ENCODE peak calls at places on chromosomes 5 and 9, in eight cellular contexts. One of them, this sample, is unnamed.

GRCh38 chr5:63963080-63963735 is 963 bp upstream of the HTR1A start:
- DNase-seq in MM.1S: peak; percentile 78
- DNase-seq in left ventricle myocardium inferior: no peak
- DNase-seq in foreskin fibroblast: peak; percentile 60
- DNase-seq in stomach: no peak
- DNase-seq in Calu3: peak; percentile 44
- DNase-seq in body of pancreas: peak; percentile 71
- DNase-seq in transverse colon: peak; percentile 23
- DNase-seq in this sample: peak; percentile 80

GRCh38 chr5:68080282-68081050 is 135.1 kb upstream of the PIK3R1 start:
- DNase-seq in body of pancreas: no peak
- DNase-seq in transverse colon: no peak
- DNase-seq in stomach: no peak
- DNase-seq in Calu3: no peak
- DNase-seq in left ventricle myocardium inferior: no peak
- DNase-seq in foreskin fibroblast: no peak
- DNase-seq in MM.1S: no peak
- DNase-seq in this sample: no peak

GRCh38 chr5:148981353-148981752 is 81.5 kb downstream of the SH3TC2 start:
- DNase-seq in stomach: no peak
- DNase-seq in left ventricle myocardium inferior: no peak
- DNase-seq in Calu3: no peak
- DNase-seq in body of pancreas: no peak
- DNase-seq in transverse colon: no peak
- DNase-seq in foreskin fibroblast: no peak
- DNase-seq in MM.1S: no peak
- DNase-seq in this sample: no peak

GRCh38 chr9:33229359-33230120 is 10.4 kb upstream of the SPINK4 start:
- DNase-seq in body of pancreas: peak; percentile 88
- DNase-seq in stomach: peak; percentile 90
- DNase-seq in left ventricle myocardium inferior: no peak
- DNase-seq in MM.1S: peak; percentile 6
- DNase-seq in transverse colon: peak; percentile 93
- DNase-seq in Calu3: peak; percentile 91
- DNase-seq in foreskin fibroblast: no peak
- DNase-seq in this sample: peak; percentile 99

GRCh38 chr5:109516385-109516784 is 106.6 kb upstream of the PJA2 start:
- DNase-seq in body of pancreas: no peak
- DNase-seq in foreskin fibroblast: peak; percentile 46
- DNase-seq in left ventricle myocardium inferior: no peak
- DNase-seq in transverse colon: no peak
- DNase-seq in Calu3: no peak
- DNase-seq in stomach: no peak
- DNase-seq in MM.1S: no peak
- DNase-seq in this sample: peak; percentile 20

GRCh38 chr5:54329731-54330709 is 19.6 kb upstream of the ARL15 start:
- DNase-seq in MM.1S: no peak
- DNase-seq in body of pancreas: peak; percentile 80
- DNase-seq in foreskin fibroblast: peak; percentile 94
- DNase-seq in left ventricle myocardium inferior: no peak
- DNase-seq in transverse colon: no peak
- DNase-seq in Calu3: no peak
- DNase-seq in stomach: peak; percentile 72
- DNase-seq in this sample: peak; percentile 75

GRCh38 chr9:87601175-87601574 is 103.5 kb downstream of the DAPK1 start:
- DNase-seq in left ventricle myocardium inferior: no peak
- DNase-seq in stomach: peak; percentile 54
- DNase-seq in foreskin fibroblast: no peak
- DNase-seq in MM.1S: no peak
- DNase-seq in body of pancreas: peak; percentile 67
- DNase-seq in Calu3: peak; percentile 29
- DNase-seq in transverse colon: peak; percentile 77
- DNase-seq in this sample: no peak

GRCh38 chr5:392431-392988 is 50.5 kb upstream of the EXOC3 start:
- DNase-seq in Calu3: no peak
- DNase-seq in transverse colon: no peak
- DNase-seq in stomach: peak; percentile 25
- DNase-seq in foreskin fibroblast: peak; percentile 46
- DNase-seq in left ventricle myocardium inferior: no peak
- DNase-seq in MM.1S: no peak
- DNase-seq in body of pancreas: peak; percentile 1
- DNase-seq in this sample: no peak

GRCh38 chr9:88711719-88712118 is 176.7 kb downstream of the NXNL2 start:
- DNase-seq in MM.1S: no peak
- DNase-seq in Calu3: no peak
- DNase-seq in foreskin fibroblast: no peak
- DNase-seq in transverse colon: no peak
- DNase-seq in left ventricle myocardium inferior: no peak
- DNase-seq in body of pancreas: no peak
- DNase-seq in stomach: no peak
- DNase-seq in this sample: no peak

GRCh38 chr9:88710449-88710848 is 175.5 kb downstream of the NXNL2 start:
- DNase-seq in foreskin fibroblast: peak; percentile 45
- DNase-seq in body of pancreas: no peak
- DNase-seq in Calu3: no peak
- DNase-seq in MM.1S: no peak
- DNase-seq in left ventricle myocardium inferior: no peak
- DNase-seq in transverse colon: no peak
- DNase-seq in stomach: no peak
- DNase-seq in this sample: no peak

GRCh38 chr9:88702985-88703384 is 168.0 kb downstream of the NXNL2 start:
- DNase-seq in foreskin fibroblast: no peak
- DNase-seq in transverse colon: no peak
- DNase-seq in left ventricle myocardium inferior: no peak
- DNase-seq in MM.1S: no peak
- DNase-seq in Calu3: no peak
- DNase-seq in body of pancreas: no peak
- DNase-seq in stomach: no peak
- DNase-seq in this sample: no peak

GRCh38 chr9:88706193-88707112 is 171.5 kb downstream of the NXNL2 start:
- DNase-seq in stomach: no peak
- DNase-seq in left ventricle myocardium inferior: no peak
- DNase-seq in Calu3: peak; percentile 26
- DNase-seq in foreskin fibroblast: no peak
- DNase-seq in MM.1S: no peak
- DNase-seq in transverse colon: no peak
- DNase-seq in body of pancreas: no peak
- DNase-seq in this sample: no peak
- TF ChIP-seq CTCF in stomach: no peak
- TF ChIP-seq CTCF in left ventricle myocardium inferior: no peak
- TF ChIP-seq CTCF in Calu3: no peak
- TF ChIP-seq CTCF in foreskin fibroblast: no peak
- TF ChIP-seq CTCF in MM.1S: no peak
- TF ChIP-seq CTCF in transverse colon: no peak
- TF ChIP-seq CTCF in body of pancreas: no peak
- TF ChIP-seq CTCF in this sample: no peak

DNA sequence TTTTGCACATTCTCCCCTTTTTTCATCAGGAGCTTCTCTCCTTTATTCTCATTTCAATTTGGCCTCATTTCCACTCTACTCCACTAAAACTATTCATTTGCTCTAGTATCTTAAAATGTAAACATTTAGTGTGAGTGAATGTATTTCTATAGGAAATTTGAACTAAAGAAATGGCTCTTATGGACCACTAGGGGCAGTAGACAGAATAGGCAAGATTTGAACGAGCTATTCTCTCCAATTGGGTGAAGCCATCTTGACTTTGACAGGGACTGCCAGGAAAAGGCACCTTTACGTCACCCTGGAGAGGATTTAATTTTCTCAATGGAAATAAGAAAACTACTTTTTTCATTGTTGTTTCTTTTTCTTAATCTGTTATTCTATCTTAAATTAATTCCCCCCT is 666.3 kb downstream of the DNAH5 start:
- DNase-seq in body of pancreas: no peak
- DNase-seq in Calu3: no peak
- DNase-seq in foreskin fibroblast: no peak
- DNase-seq in transverse colon: no peak
- DNase-seq in MM.1S: peak; percentile 18
- DNase-seq in left ventricle myocardium inferior: no peak
- DNase-seq in stomach: no peak
- DNase-seq in this sample: no peak
- TF ChIP-seq CTCF in body of pancreas: no peak
- TF ChIP-seq CTCF in Calu3: no peak
- TF ChIP-seq CTCF in foreskin fibroblast: no peak
- TF ChIP-seq CTCF in transverse colon: no peak
- TF ChIP-seq CTCF in MM.1S: peak; percentile 39
- TF ChIP-seq CTCF in left ventricle myocardium inferior: no peak
- TF ChIP-seq CTCF in stomach: no peak
- TF ChIP-seq CTCF in this sample: peak; percentile 24

GRCh38 chr9:108637340-108637739 is 218.4 kb downstream of the ACTL7B start:
- DNase-seq in stomach: no peak
- DNase-seq in transverse colon: no peak
- DNase-seq in body of pancreas: no peak
- DNase-seq in left ventricle myocardium inferior: no peak
- DNase-seq in MM.1S: no peak
- DNase-seq in foreskin fibroblast: no peak
- DNase-seq in Calu3: no peak
- DNase-seq in this sample: no peak

GRCh38 chr9:108639736-108640135 is 216.1 kb downstream of the ACTL7B start:
- DNase-seq in transverse colon: no peak
- DNase-seq in left ventricle myocardium inferior: no peak
- DNase-seq in foreskin fibroblast: no peak
- DNase-seq in Calu3: no peak
- DNase-seq in stomach: no peak
- DNase-seq in body of pancreas: no peak
- DNase-seq in MM.1S: no peak
- DNase-seq in this sample: no peak

GRCh38 chr9:108634669-108635462 is 220.9 kb downstream of the ACTL7B start:
- DNase-seq in foreskin fibroblast: no peak
- DNase-seq in Calu3: no peak
- DNase-seq in transverse colon: no peak
- DNase-seq in body of pancreas: no peak
- DNase-seq in left ventricle myocardium inferior: no peak
- DNase-seq in stomach: no peak
- DNase-seq in MM.1S: no peak
- DNase-seq in this sample: peak; percentile 77

GRCh38 chr9:108634164-108634563 is 221.6 kb downstream of the ACTL7B start:
- DNase-seq in stomach: peak; percentile 27
- DNase-seq in body of pancreas: no peak
- DNase-seq in left ventricle myocardium inferior: no peak
- DNase-seq in Calu3: peak; percentile 24
- DNase-seq in MM.1S: no peak
- DNase-seq in transverse colon: peak; percentile 57
- DNase-seq in foreskin fibroblast: peak; percentile 62
- DNase-seq in this sample: peak; percentile 89

DNA sequence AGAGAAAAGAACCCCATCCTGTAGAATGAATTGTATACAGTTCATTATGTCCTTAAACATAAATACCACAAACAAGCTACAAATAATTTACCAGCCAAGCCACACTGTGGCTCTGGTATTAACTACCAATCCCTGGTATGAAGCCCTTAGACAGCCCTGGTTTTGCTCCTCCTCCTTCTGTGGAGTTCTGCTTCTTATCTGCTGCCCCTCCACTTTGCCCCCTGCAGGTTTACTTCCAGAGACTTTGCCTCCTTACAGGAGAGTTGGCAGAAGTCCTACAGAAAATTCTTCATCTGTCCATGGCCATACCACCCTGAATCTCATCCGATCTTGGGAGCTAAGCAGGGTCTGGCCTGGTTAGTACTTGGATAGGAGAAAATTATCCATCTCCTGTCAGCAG is 219.8 kb downstream of the ACTL7B start:
- DNase-seq in stomach: no peak
- DNase-seq in transverse colon: no peak
- DNase-seq in left ventricle myocardium inferior: no peak
- DNase-seq in MM.1S: no peak
- DNase-seq in Calu3: no peak
- DNase-seq in foreskin fibroblast: no peak
- DNase-seq in body of pancreas: no peak
- DNase-seq in this sample: no peak
- TF ChIP-seq CTCF in stomach: no peak
- TF ChIP-seq CTCF in transverse colon: no peak
- TF ChIP-seq CTCF in left ventricle myocardium inferior: no peak
- TF ChIP-seq CTCF in MM.1S: no peak
- TF ChIP-seq CTCF in Calu3: no peak
- TF ChIP-seq CTCF in foreskin fibroblast: no peak
- TF ChIP-seq CTCF in body of pancreas: no peak
- TF ChIP-seq CTCF in this sample: no peak

DNA sequence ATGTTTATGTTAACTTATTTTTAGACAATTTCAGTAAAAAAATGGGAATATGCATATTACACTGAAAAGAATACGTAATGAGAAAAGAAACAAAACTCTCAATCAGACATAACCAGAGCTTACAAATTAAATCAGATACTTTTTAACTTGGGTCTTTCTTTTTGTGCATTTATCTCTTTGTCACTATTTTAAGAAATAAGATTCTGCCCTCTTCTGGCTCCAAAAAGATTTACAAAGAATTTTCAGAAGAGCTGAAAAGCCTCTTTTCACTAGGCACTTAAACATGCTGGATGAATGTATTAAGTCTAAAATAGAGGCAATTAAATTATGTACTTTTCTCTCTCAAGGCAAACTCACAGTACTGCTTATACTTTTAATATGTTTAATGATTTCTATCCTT is 55.5 kb downstream of the CEP120 start:
- DNase-seq in MM.1S: peak; percentile 35
- DNase-seq in transverse colon: no peak
- DNase-seq in Calu3: no peak
- DNase-seq in left ventricle myocardium inferior: no peak
- DNase-seq in stomach: no peak
- DNase-seq in foreskin fibroblast: peak; percentile 19
- DNase-seq in body of pancreas: no peak
- DNase-seq in this sample: peak; percentile 23
- TF ChIP-seq CTCF in MM.1S: peak; percentile 32
- TF ChIP-seq CTCF in transverse colon: peak; percentile 16
- TF ChIP-seq CTCF in Calu3: peak; percentile 30
- TF ChIP-seq CTCF in left ventricle myocardium inferior: peak; percentile 40
- TF ChIP-seq CTCF in stomach: no peak
- TF ChIP-seq CTCF in foreskin fibroblast: peak; percentile 18
- TF ChIP-seq CTCF in body of pancreas: no peak
- TF ChIP-seq CTCF in this sample: peak; percentile 50

This sample was measured in MCF 10A.